ENCODE peak calls at places on chromosomes 11 and 22, in four cellular contexts. C is esophagus squamous epithelium, S is upper lobe of right lung, N is left ventricle myocardium inferior. R is an unnamed sample.

GRCh38 chr22:20775342-20775895 is 1.5 kb downstream of the SERPIND1 start:
- DNase-seq in C (no peak), S (no peak), N (no peak), R (no peak)

GRCh38 chr22:30824096-30824495 is 129.4 kb downstream of the OSBP2 start:
- DNase-seq in N (no peak), C (no peak), S (peak; percentile 40), R (no peak)

GRCh38 chr11:109698237-109698636 is 276.2 kb downstream of the C11orf87 start:
- DNase-seq in S (no peak), N (no peak), C (no peak), R (no peak)

GRCh38 chr22:30609260-30610185 is 2.5 kb downstream of the TCN2 start:
- DNase-seq in C (no peak), N (peak; percentile 33), S (no peak), R (peak; percentile 33)

GRCh38 chr11:69892986-69893555 is 73.9 kb upstream of the FGF3 start:
- DNase-seq in S (peak; percentile 53), N (no peak), C (no peak), R (no peak)

GRCh38 chr11:8233691-8234424 is 29.8 kb downstream of the LMO1 start:
- DNase-seq in C (no peak), S (no peak), N (no peak), R (peak; percentile 65)

GRCh38 chr22:26043031-26043430 is 126.2 kb upstream of the SEZ6L start:
- DNase-seq in N (no peak), S (no peak), C (no peak), R (no peak)

GRCh38 chr11:31026315-31026714 is 343.2 kb downstream of the DCDC1 start:
- DNase-seq in C (no peak), N (no peak), S (no peak), R (no peak)

GRCh38 chr22:17314472-17314871 is 54.8 kb upstream of the CECR2 start:
- DNase-seq in S (no peak), C (no peak), N (no peak), R (no peak)

GRCh38 chr22:48407256-48407955 is 1420.3 kb downstream of the BRD1 start:
- DNase-seq in S (no peak), N (no peak), C (no peak), R (no peak)

GRCh38 chr11:8333431-8334401 is 70.0 kb upstream of the LMO1 start:
- DNase-seq in N (no peak), C (no peak), S (no peak), R (no peak)

GRCh38 chr22:47783433-47784366 is 1021.2 kb downstream of the TBC1D22A start:
- DNase-seq in N (no peak), C (no peak), S (no peak), R (no peak)

GRCh38 chr11:35464308-35464707 is 45.0 kb upstream of the SLC1A2 start:
- DNase-seq in S (no peak), C (no peak), N (no peak), R (no peak)
- TF ChIP-seq CTCF in S (no peak), C (no peak), N (no peak), R (no peak)

DNA sequence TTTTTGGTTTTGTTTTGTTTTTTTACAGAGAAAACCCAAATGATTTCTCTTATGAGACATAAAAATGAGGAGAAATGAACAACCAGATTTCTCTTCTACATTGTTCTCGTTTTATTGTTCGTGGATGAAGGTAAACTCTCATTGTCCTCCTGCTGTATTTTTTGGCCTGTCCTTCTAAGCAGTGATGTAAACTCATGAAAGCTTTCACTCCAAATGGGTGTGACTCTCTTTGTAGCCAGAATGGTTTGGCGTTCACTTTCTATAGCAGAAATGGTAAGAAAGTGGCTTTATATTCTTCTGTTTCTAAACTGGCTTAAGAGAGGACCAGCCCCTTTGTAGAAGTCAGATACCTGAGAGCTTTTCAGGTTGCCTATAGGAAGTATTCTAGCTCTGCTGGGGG is 15.5 kb upstream of the BMAL1 start:
- DNase-seq in C (no peak), S (no peak), N (no peak), R (no peak)
- H3K4me1 ChIP-seq in C (peaks cover 41% of the 10 kb centered on the region), S (peaks cover 18% of the 10 kb centered on the region), N (peaks cover 39% of the 10 kb centered on the region), R (peaks cover 12% of the 10 kb centered on the region)

GRCh38 chr11:118592616-118593367 is 14.6 kb upstream of the PHLDB1 start:
- DNase-seq in S (no peak), N (no peak), C (no peak), R (no peak)
- H3K36me3 ChIP-seq in S (peaks cover 99% of the 10 kb centered on the region), N (peaks cover 95% of the 10 kb centered on the region), C (peaks cover 100% of the 10 kb centered on the region), R (peaks cover 99% of the 10 kb centered on the region)

GRCh38 chr11:1803246-1803645 is 31.5 kb upstream of the SYT8 start:
- DNase-seq in S (no peak), C (no peak), N (no peak), R (no peak)

GRCh38 chr11:1812274-1812673 is 22.5 kb upstream of the SYT8 start:
- DNase-seq in N (no peak), C (no peak), S (no peak), R (no peak)

GRCh38 chr11:1810761-1811160 is 24.0 kb upstream of the SYT8 start:
- DNase-seq in S (no peak), C (no peak), N (no peak), R (no peak)

GRCh38 chr11:1805525-1805924 is 29.3 kb upstream of the SYT8 start:
- DNase-seq in N (no peak), S (no peak), C (no peak), R (no peak)

DNA sequence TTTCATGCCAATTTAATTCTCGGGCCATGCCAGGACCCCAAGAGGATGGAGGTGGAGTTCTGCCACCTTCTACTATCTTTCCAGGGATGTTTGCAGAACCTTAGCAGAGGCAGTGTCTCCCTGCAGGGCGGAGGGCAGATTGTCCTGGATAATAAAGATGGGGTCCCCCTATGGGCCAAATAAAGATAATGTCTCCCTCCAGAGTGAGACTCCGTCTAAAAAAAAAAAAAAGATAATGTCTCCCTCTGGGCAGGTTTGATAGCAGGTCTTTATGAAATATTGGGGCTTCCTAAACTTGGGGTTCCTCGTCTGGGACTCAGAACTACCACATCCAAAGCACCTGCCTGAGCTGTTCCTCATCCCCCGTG is 27.2 kb upstream of the SYT8 start:
- DNase-seq in C (no peak), N (no peak), S (no peak), R (no peak)
- TF ChIP-seq CTCF in C (no peak), N (no peak), S (peak; percentile 6), R (no peak)